ENCODE peak calls at places on chromosomes 2 and 18, in four cellular contexts. One of them, this sample, is unnamed.
A peak's percentile ranks its signal among the peaks of the same experiment; 100 is the strongest.

GRCh38 chr18:23658296-23658695 is 4.4 kb downstream of the ANKRD29 start:
- DNase-seq in AG08396: no peak
- DNase-seq in CD4-positive, alpha-beta T cell: no peak
- DNase-seq in foreskin fibroblast: no peak
- DNase-seq in this sample: no peak

GRCh38 chr18:31500161-31500688 is 2.2 kb downstream of the DSG2 start:
- DNase-seq in CD4-positive, alpha-beta T cell: no peak
- DNase-seq in foreskin fibroblast: no peak
- DNase-seq in AG08396: no peak
- DNase-seq in this sample: no peak

GRCh38 chr2:196389670-196390069 is 218.3 kb upstream of the STK17B start:
- DNase-seq in foreskin fibroblast: no peak
- DNase-seq in AG08396: no peak
- DNase-seq in CD4-positive, alpha-beta T cell: no peak
- DNase-seq in this sample: no peak

GRCh38 chr2:101622210-101622609 is 75.3 kb upstream of the MAP4K4 start:
- DNase-seq in CD4-positive, alpha-beta T cell: no peak
- DNase-seq in foreskin fibroblast: no peak
- DNase-seq in AG08396: no peak
- DNase-seq in this sample: no peak

GRCh38 chr2:42714686-42715085 is 49.2 kb downstream of the OXER1 start:
- DNase-seq in CD4-positive, alpha-beta T cell: no peak
- DNase-seq in AG08396: no peak
- DNase-seq in foreskin fibroblast: no peak
- DNase-seq in this sample: no peak

GRCh38 chr2:38443021-38443541 is 66.0 kb upstream of the ATL2 start:
- DNase-seq in foreskin fibroblast: no peak
- DNase-seq in AG08396: no peak
- DNase-seq in CD4-positive, alpha-beta T cell: no peak
- DNase-seq in this sample: no peak

GRCh38 chr18:41266616-41267015 is 688.4 kb upstream of the PIK3C3 start:
- DNase-seq in AG08396: no peak
- DNase-seq in CD4-positive, alpha-beta T cell: no peak
- DNase-seq in foreskin fibroblast: no peak
- DNase-seq in this sample: no peak

GRCh38 chr2:44286884-44287638 is 11.8 kb downstream of the SLC3A1 start:
- DNase-seq in foreskin fibroblast: no peak
- DNase-seq in CD4-positive, alpha-beta T cell: no peak
- DNase-seq in AG08396: no peak
- DNase-seq in this sample: no peak

GRCh38 chr2:233063976-233064411 is 3.9 kb downstream of the INPP5D start:
- DNase-seq in CD4-positive, alpha-beta T cell: no peak
- DNase-seq in foreskin fibroblast: no peak
- DNase-seq in AG08396: no peak
- DNase-seq in this sample: no peak

GRCh38 chr2:18312818-18313217 is 247.6 kb downstream of the RDH14 start:
- DNase-seq in CD4-positive, alpha-beta T cell: no peak
- DNase-seq in foreskin fibroblast: no peak
- DNase-seq in AG08396: no peak
- DNase-seq in this sample: no peak

GRCh38 chr2:54808642-54809041 is 85.2 kb downstream of the EML6 start:
- DNase-seq in CD4-positive, alpha-beta T cell: no peak
- DNase-seq in AG08396: no peak
- DNase-seq in foreskin fibroblast: no peak
- DNase-seq in this sample: no peak

GRCh38 chr2:46135936-46136335 is 161.3 kb upstream of the EPAS1 start:
- DNase-seq in CD4-positive, alpha-beta T cell: no peak
- DNase-seq in foreskin fibroblast: no peak
- DNase-seq in AG08396: no peak
- DNase-seq in this sample: peak; percentile 46

GRCh38 chr2:135709992-135710391 is 31.7 kb upstream of the UBXN4 start:
- DNase-seq in foreskin fibroblast: peak; percentile 17
- DNase-seq in AG08396: peak; percentile 71
- DNase-seq in CD4-positive, alpha-beta T cell: peak; percentile 68
- DNase-seq in this sample: peak; percentile 59

GRCh38 chr2:26399781-26400376 is 1.8 kb upstream of the DRC1 start:
- DNase-seq in foreskin fibroblast: no peak
- DNase-seq in AG08396: no peak
- DNase-seq in CD4-positive, alpha-beta T cell: no peak
- DNase-seq in this sample: no peak

GRCh38 chr2:20139828-20140227 is 85.1 kb downstream of the SDC1 start:
- DNase-seq in foreskin fibroblast: no peak
- DNase-seq in CD4-positive, alpha-beta T cell: no peak
- DNase-seq in AG08396: no peak
- DNase-seq in this sample: no peak

GRCh38 chr2:58569460-58570185 is 328.5 kb upstream of the FANCL start:
- DNase-seq in CD4-positive, alpha-beta T cell: no peak
- DNase-seq in foreskin fibroblast: peak; percentile 0
- DNase-seq in AG08396: no peak
- DNase-seq in this sample: no peak

GRCh38 chr2:135030826-135031225 is 16.4 kb downstream of the MAP3K19 start:
- DNase-seq in foreskin fibroblast: peak; percentile 23
- DNase-seq in AG08396: peak; percentile 60
- DNase-seq in CD4-positive, alpha-beta T cell: no peak
- DNase-seq in this sample: peak; percentile 28

GRCh38 chr18:48167901-48168300 is 237.4 kb upstream of the SMAD2 start:
- DNase-seq in CD4-positive, alpha-beta T cell: no peak
- DNase-seq in AG08396: no peak
- DNase-seq in foreskin fibroblast: no peak
- DNase-seq in this sample: no peak

GRCh38 chr2:238499731-238500570 is 73.2 kb downstream of the ASB1 start:
- DNase-seq in CD4-positive, alpha-beta T cell: no peak
- DNase-seq in foreskin fibroblast: no peak
- DNase-seq in AG08396: no peak
- DNase-seq in this sample: no peak

GRCh38 chr2:205148756-205149155 is 533.5 kb upstream of the NRP2 start:
- DNase-seq in foreskin fibroblast: no peak
- DNase-seq in AG08396: no peak
- DNase-seq in CD4-positive, alpha-beta T cell: no peak
- DNase-seq in this sample: no peak

GRCh38 chr2:199740111-199740428 is 110.9 kb downstream of the FTCDNL1 start:
- DNase-seq in CD4-positive, alpha-beta T cell: no peak
- DNase-seq in foreskin fibroblast: no peak
- DNase-seq in AG08396: no peak
- DNase-seq in this sample: no peak

GRCh38 chr2:139142252-139142651 is 362.1 kb upstream of the NXPH2 start:
- DNase-seq in foreskin fibroblast: peak; percentile 9
- DNase-seq in AG08396: no peak
- DNase-seq in CD4-positive, alpha-beta T cell: no peak
- DNase-seq in this sample: no peak

GRCh38 chr2:43634604-43635306 is 2.3 kb upstream of the PLEKHH2 start:
- DNase-seq in AG08396: peak; percentile 38
- DNase-seq in foreskin fibroblast: peak; percentile 60
- DNase-seq in CD4-positive, alpha-beta T cell: no peak
- DNase-seq in this sample: peak; percentile 23

GRCh38 chr18:9055185-9055584 is 47.3 kb upstream of the NDUFV2 start:
- DNase-seq in CD4-positive, alpha-beta T cell: no peak
- DNase-seq in AG08396: peak; percentile 48
- DNase-seq in foreskin fibroblast: peak; percentile 70
- DNase-seq in this sample: peak; percentile 59

GRCh38 chr18:3595282-3596273 is 145.6 kb downstream of the TGIF1 start:
- DNase-seq in AG08396: no peak
- DNase-seq in CD4-positive, alpha-beta T cell: no peak
- DNase-seq in foreskin fibroblast: peak; percentile 93
- DNase-seq in this sample: no peak

GRCh38 chr2:74690571-74690970 is 36.5 kb downstream of the SEMA4F start:
- DNase-seq in CD4-positive, alpha-beta T cell: peak; percentile 3
- DNase-seq in foreskin fibroblast: peak; percentile 51
- DNase-seq in AG08396: peak; percentile 74
- DNase-seq in this sample: peak; percentile 71

GRCh38 chr2:26298638-26299393 is 47.1 kb upstream of the SELENOI start:
- DNase-seq in CD4-positive, alpha-beta T cell: peak; percentile 44
- DNase-seq in AG08396: peak; percentile 51
- DNase-seq in foreskin fibroblast: peak; percentile 55
- DNase-seq in this sample: no peak

GRCh38 chr2:96527990-96528679 is 8.4 kb upstream of the ARID5A start:
- DNase-seq in foreskin fibroblast: peak; percentile 24
- DNase-seq in AG08396: no peak
- DNase-seq in CD4-positive, alpha-beta T cell: peak; percentile 81
- DNase-seq in this sample: no peak

GRCh38 chr2:175205523-175205922 is 24.0 kb upstream of the ATP5MC3 start:
- DNase-seq in foreskin fibroblast: peak; percentile 18
- DNase-seq in AG08396: peak; percentile 6
- DNase-seq in CD4-positive, alpha-beta T cell: no peak
- DNase-seq in this sample: no peak

This sample was measured in HTR-8/SVneo.